ENCODE peak calls at places on chromosomes 2 and 18, in five cellular contexts. One of them, this sample, is unnamed.

GRCh38 chr2:40332096-40332826 is 119.6 kb downstream of the SLC8A1 start:
- DNase-seq in activated CD4-positive, alpha-beta T cell treated with anti-CD3 and anti-CD28 coated beads, Interleukin-2, amount 50 U/mL, for 48 hours: no peak
- DNase-seq in GM06990: no peak
- DNase-seq in cardiac muscle cell: no peak
- DNase-seq in fibroblast of lung: peak; percentile 85
- DNase-seq in this sample: peak; percentile 93

GRCh38 chr18:40412410-40412809 is 1542.6 kb upstream of the PIK3C3 start:
- DNase-seq in activated CD4-positive, alpha-beta T cell treated with anti-CD3 and anti-CD28 coated beads, Interleukin-2, amount 50 U/mL, for 48 hours: no peak
- DNase-seq in GM06990: no peak
- DNase-seq in cardiac muscle cell: no peak
- DNase-seq in fibroblast of lung: no peak
- DNase-seq in this sample: no peak

GRCh38 chr2:54551123-54551756 is 95.1 kb downstream of the SPTBN1 start:
- DNase-seq in activated CD4-positive, alpha-beta T cell treated with anti-CD3 and anti-CD28 coated beads, Interleukin-2, amount 50 U/mL, for 48 hours: no peak
- DNase-seq in GM06990: no peak
- DNase-seq in cardiac muscle cell: no peak
- DNase-seq in fibroblast of lung: no peak
- DNase-seq in this sample: no peak

GRCh38 chr2:163343316-163343715 is 392.5 kb downstream of the FIGN start:
- DNase-seq in activated CD4-positive, alpha-beta T cell treated with anti-CD3 and anti-CD28 coated beads, Interleukin-2, amount 50 U/mL, for 48 hours: no peak
- DNase-seq in GM06990: no peak
- DNase-seq in cardiac muscle cell: no peak
- DNase-seq in fibroblast of lung: no peak
- DNase-seq in this sample: no peak

GRCh38 chr2:23760746-23761145 is 166.2 kb downstream of the ATAD2B start:
- DNase-seq in activated CD4-positive, alpha-beta T cell treated with anti-CD3 and anti-CD28 coated beads, Interleukin-2, amount 50 U/mL, for 48 hours: no peak
- DNase-seq in GM06990: no peak
- DNase-seq in cardiac muscle cell: peak; percentile 23
- DNase-seq in fibroblast of lung: peak; percentile 90
- DNase-seq in this sample: peak; percentile 66

GRCh38 chr2:163856941-163857340 is 121.1 kb upstream of the FIGN start:
- DNase-seq in activated CD4-positive, alpha-beta T cell treated with anti-CD3 and anti-CD28 coated beads, Interleukin-2, amount 50 U/mL, for 48 hours: no peak
- DNase-seq in GM06990: no peak
- DNase-seq in cardiac muscle cell: peak; percentile 1
- DNase-seq in fibroblast of lung: peak; percentile 21
- DNase-seq in this sample: no peak

GRCh38 chr2:43343573-43344304 is 117.3 kb upstream of the ZFP36L2 start:
- DNase-seq in activated CD4-positive, alpha-beta T cell treated with anti-CD3 and anti-CD28 coated beads, Interleukin-2, amount 50 U/mL, for 48 hours: no peak
- DNase-seq in GM06990: no peak
- DNase-seq in cardiac muscle cell: peak; percentile 41
- DNase-seq in fibroblast of lung: peak; percentile 93
- DNase-seq in this sample: peak; percentile 74

GRCh38 chr18:8699126-8699525 is 6.2 kb upstream of the MTCL1 start:
- DNase-seq in activated CD4-positive, alpha-beta T cell treated with anti-CD3 and anti-CD28 coated beads, Interleukin-2, amount 50 U/mL, for 48 hours: no peak
- DNase-seq in GM06990: no peak
- DNase-seq in cardiac muscle cell: no peak
- DNase-seq in fibroblast of lung: no peak
- DNase-seq in this sample: peak; percentile 38

GRCh38 chr2:219206442-219207253 is at the start of gene ZFAND2B:
- DNase-seq in activated CD4-positive, alpha-beta T cell treated with anti-CD3 and anti-CD28 coated beads, Interleukin-2, amount 50 U/mL, for 48 hours: peak; percentile 93
- DNase-seq in GM06990: peak; percentile 96
- DNase-seq in cardiac muscle cell: peak; percentile 97
- DNase-seq in fibroblast of lung: peak; percentile 90
- DNase-seq in this sample: peak; percentile 89

GRCh38 chr2:131022731-131023130 is 70.5 kb downstream of the FAM168B start:
- DNase-seq in activated CD4-positive, alpha-beta T cell treated with anti-CD3 and anti-CD28 coated beads, Interleukin-2, amount 50 U/mL, for 48 hours: no peak
- DNase-seq in GM06990: no peak
- DNase-seq in cardiac muscle cell: no peak
- DNase-seq in fibroblast of lung: no peak
- DNase-seq in this sample: no peak

GRCh38 chr2:204015118-204015842 is 78.7 kb downstream of the ICOS start:
- DNase-seq in activated CD4-positive, alpha-beta T cell treated with anti-CD3 and anti-CD28 coated beads, Interleukin-2, amount 50 U/mL, for 48 hours: no peak
- DNase-seq in GM06990: no peak
- DNase-seq in cardiac muscle cell: peak; percentile 6
- DNase-seq in fibroblast of lung: no peak
- DNase-seq in this sample: no peak

GRCh38 chr2:219613671-219614070 is 13.8 kb upstream of the SLC4A3 start:
- DNase-seq in activated CD4-positive, alpha-beta T cell treated with anti-CD3 and anti-CD28 coated beads, Interleukin-2, amount 50 U/mL, for 48 hours: no peak
- DNase-seq in GM06990: no peak
- DNase-seq in cardiac muscle cell: no peak
- DNase-seq in fibroblast of lung: no peak
- DNase-seq in this sample: no peak

GRCh38 chr2:1060372-1060771 is 109.7 kb downstream of the SNTG2 start:
- DNase-seq in activated CD4-positive, alpha-beta T cell treated with anti-CD3 and anti-CD28 coated beads, Interleukin-2, amount 50 U/mL, for 48 hours: no peak
- DNase-seq in GM06990: no peak
- DNase-seq in cardiac muscle cell: no peak
- DNase-seq in fibroblast of lung: no peak
- DNase-seq in this sample: no peak

GRCh38 chr18:26911840-26912239 is 46.3 kb upstream of the AQP4 start:
- DNase-seq in activated CD4-positive, alpha-beta T cell treated with anti-CD3 and anti-CD28 coated beads, Interleukin-2, amount 50 U/mL, for 48 hours: no peak
- DNase-seq in GM06990: no peak
- DNase-seq in cardiac muscle cell: peak; percentile 15
- DNase-seq in fibroblast of lung: no peak
- DNase-seq in this sample: no peak

GRCh38 chr2:219664958-219665357 is 37.5 kb downstream of the SLC4A3 start:
- DNase-seq in activated CD4-positive, alpha-beta T cell treated with anti-CD3 and anti-CD28 coated beads, Interleukin-2, amount 50 U/mL, for 48 hours: no peak
- DNase-seq in GM06990: no peak
- DNase-seq in cardiac muscle cell: peak; percentile 88
- DNase-seq in fibroblast of lung: peak; percentile 33
- DNase-seq in this sample: no peak

GRCh38 chr2:85756195-85756594 is 2.4 kb downstream of the ATOH8 start:
- DNase-seq in activated CD4-positive, alpha-beta T cell treated with anti-CD3 and anti-CD28 coated beads, Interleukin-2, amount 50 U/mL, for 48 hours: no peak
- DNase-seq in GM06990: no peak
- DNase-seq in cardiac muscle cell: no peak
- DNase-seq in fibroblast of lung: no peak
- DNase-seq in this sample: no peak

GRCh38 chr2:218745559-218746469 is 35.2 kb downstream of the TTLL4 start:
- DNase-seq in activated CD4-positive, alpha-beta T cell treated with anti-CD3 and anti-CD28 coated beads, Interleukin-2, amount 50 U/mL, for 48 hours: no peak
- DNase-seq in GM06990: no peak
- DNase-seq in cardiac muscle cell: no peak
- DNase-seq in fibroblast of lung: peak; percentile 39
- DNase-seq in this sample: peak; percentile 41

GRCh38 chr2:1884933-1885580 is 140.7 kb upstream of the PXDN start:
- DNase-seq in activated CD4-positive, alpha-beta T cell treated with anti-CD3 and anti-CD28 coated beads, Interleukin-2, amount 50 U/mL, for 48 hours: no peak
- DNase-seq in GM06990: no peak
- DNase-seq in cardiac muscle cell: no peak
- DNase-seq in fibroblast of lung: peak; percentile 77
- DNase-seq in this sample: no peak

GRCh38 chr2:76019130-76019529 is 308.4 kb upstream of the GCFC2 start:
- DNase-seq in activated CD4-positive, alpha-beta T cell treated with anti-CD3 and anti-CD28 coated beads, Interleukin-2, amount 50 U/mL, for 48 hours: no peak
- DNase-seq in GM06990: no peak
- DNase-seq in cardiac muscle cell: peak; percentile 26
- DNase-seq in fibroblast of lung: no peak
- DNase-seq in this sample: no peak

GRCh38 chr2:54648256-54648655 is 75.2 kb upstream of the EML6 start:
- DNase-seq in activated CD4-positive, alpha-beta T cell treated with anti-CD3 and anti-CD28 coated beads, Interleukin-2, amount 50 U/mL, for 48 hours: no peak
- DNase-seq in GM06990: no peak
- DNase-seq in cardiac muscle cell: no peak
- DNase-seq in fibroblast of lung: no peak
- DNase-seq in this sample: no peak

GRCh38 chr2:172282944-172283343 is 144.4 kb upstream of the ITGA6 start:
- DNase-seq in activated CD4-positive, alpha-beta T cell treated with anti-CD3 and anti-CD28 coated beads, Interleukin-2, amount 50 U/mL, for 48 hours: no peak
- DNase-seq in GM06990: no peak
- DNase-seq in cardiac muscle cell: no peak
- DNase-seq in fibroblast of lung: peak; percentile 93
- DNase-seq in this sample: peak; percentile 65

GRCh38 chr2:192236136-192236535 is 41.4 kb upstream of the TMEFF2 start:
- DNase-seq in activated CD4-positive, alpha-beta T cell treated with anti-CD3 and anti-CD28 coated beads, Interleukin-2, amount 50 U/mL, for 48 hours: no peak
- DNase-seq in GM06990: no peak
- DNase-seq in cardiac muscle cell: no peak
- DNase-seq in fibroblast of lung: peak; percentile 66
- DNase-seq in this sample: peak; percentile 11

GRCh38 chr2:71746946-71747501 is 293.7 kb downstream of the DYSF start:
- DNase-seq in activated CD4-positive, alpha-beta T cell treated with anti-CD3 and anti-CD28 coated beads, Interleukin-2, amount 50 U/mL, for 48 hours: no peak
- DNase-seq in GM06990: no peak
- DNase-seq in cardiac muscle cell: no peak
- DNase-seq in fibroblast of lung: peak; percentile 61
- DNase-seq in this sample: peak; percentile 14

GRCh38 chr2:173991857-173992588 is 26.9 kb upstream of the SP3 start:
- DNase-seq in activated CD4-positive, alpha-beta T cell treated with anti-CD3 and anti-CD28 coated beads, Interleukin-2, amount 50 U/mL, for 48 hours: no peak
- DNase-seq in GM06990: no peak
- DNase-seq in cardiac muscle cell: no peak
- DNase-seq in fibroblast of lung: peak; percentile 69
- DNase-seq in this sample: peak; percentile 86

GRCh38 chr2:128644156-128644555 is 325.5 kb upstream of the HS6ST1 start:
- DNase-seq in activated CD4-positive, alpha-beta T cell treated with anti-CD3 and anti-CD28 coated beads, Interleukin-2, amount 50 U/mL, for 48 hours: no peak
- DNase-seq in GM06990: no peak
- DNase-seq in cardiac muscle cell: no peak
- DNase-seq in fibroblast of lung: no peak
- DNase-seq in this sample: no peak

GRCh38 chr2:241959751-241960269 is 90.3 kb downstream of the RTP5 start:
- DNase-seq in activated CD4-positive, alpha-beta T cell treated with anti-CD3 and anti-CD28 coated beads, Interleukin-2, amount 50 U/mL, for 48 hours: no peak
- DNase-seq in GM06990: no peak
- DNase-seq in cardiac muscle cell: no peak
- DNase-seq in fibroblast of lung: no peak
- DNase-seq in this sample: no peak

GRCh38 chr2:109663721-109664120 is 49.6 kb downstream of the SOWAHC start:
- DNase-seq in activated CD4-positive, alpha-beta T cell treated with anti-CD3 and anti-CD28 coated beads, Interleukin-2, amount 50 U/mL, for 48 hours: no peak
- DNase-seq in GM06990: no peak
- DNase-seq in cardiac muscle cell: peak; percentile 61
- DNase-seq in fibroblast of lung: peak; percentile 79
- DNase-seq in this sample: peak; percentile 73

GRCh38 chr2:189798312-189799029 is 14.2 kb downstream of the PMS1 start:
- DNase-seq in activated CD4-positive, alpha-beta T cell treated with anti-CD3 and anti-CD28 coated beads, Interleukin-2, amount 50 U/mL, for 48 hours: no peak
- DNase-seq in GM06990: no peak
- DNase-seq in cardiac muscle cell: no peak
- DNase-seq in fibroblast of lung: peak; percentile 83
- DNase-seq in this sample: peak; percentile 68

GRCh38 chr2:86788881-86789686 is 1.6 kb downstream of the CD8A start:
- DNase-seq in activated CD4-positive, alpha-beta T cell treated with anti-CD3 and anti-CD28 coated beads, Interleukin-2, amount 50 U/mL, for 48 hours: no peak
- DNase-seq in GM06990: no peak
- DNase-seq in cardiac muscle cell: no peak
- DNase-seq in fibroblast of lung: no peak
- DNase-seq in this sample: no peak

GRCh38 chr2:46909771-46910419 is 5.7 kb downstream of the MCFD2 start:
- DNase-seq in activated CD4-positive, alpha-beta T cell treated with anti-CD3 and anti-CD28 coated beads, Interleukin-2, amount 50 U/mL, for 48 hours: peak; percentile 39
- DNase-seq in GM06990: peak; percentile 68
- DNase-seq in cardiac muscle cell: no peak
- DNase-seq in fibroblast of lung: peak; percentile 61
- DNase-seq in this sample: peak; percentile 57

GRCh38 chr2:2919574-2920365 is 457.8 kb downstream of the EIPR1 start:
- DNase-seq in activated CD4-positive, alpha-beta T cell treated with anti-CD3 and anti-CD28 coated beads, Interleukin-2, amount 50 U/mL, for 48 hours: no peak
- DNase-seq in GM06990: no peak
- DNase-seq in cardiac muscle cell: no peak
- DNase-seq in fibroblast of lung: no peak
- DNase-seq in this sample: no peak

GRCh38 chr2:240374085-240374907 is 61.2 kb upstream of the GPC1 start:
- DNase-seq in activated CD4-positive, alpha-beta T cell treated with anti-CD3 and anti-CD28 coated beads, Interleukin-2, amount 50 U/mL, for 48 hours: no peak
- DNase-seq in GM06990: no peak
- DNase-seq in cardiac muscle cell: peak; percentile 12
- DNase-seq in fibroblast of lung: peak; percentile 86
- DNase-seq in this sample: peak; percentile 92

GRCh38 chr2:139949242-139949972 is 1169.2 kb upstream of the NXPH2 start:
- DNase-seq in activated CD4-positive, alpha-beta T cell treated with anti-CD3 and anti-CD28 coated beads, Interleukin-2, amount 50 U/mL, for 48 hours: no peak
- DNase-seq in GM06990: no peak
- DNase-seq in cardiac muscle cell: no peak
- DNase-seq in fibroblast of lung: no peak
- DNase-seq in this sample: no peak

GRCh38 chr2:71226391-71226964 is 425 bp downstream of the PAIP2B start:
- DNase-seq in activated CD4-positive, alpha-beta T cell treated with anti-CD3 and anti-CD28 coated beads, Interleukin-2, amount 50 U/mL, for 48 hours: peak; percentile 29
- DNase-seq in GM06990: peak; percentile 24
- DNase-seq in cardiac muscle cell: peak; percentile 83
- DNase-seq in fibroblast of lung: no peak
- DNase-seq in this sample: no peak

GRCh38 chr2:19207452-19207851 is 151.0 kb downstream of the OSR1 start:
- DNase-seq in activated CD4-positive, alpha-beta T cell treated with anti-CD3 and anti-CD28 coated beads, Interleukin-2, amount 50 U/mL, for 48 hours: no peak
- DNase-seq in GM06990: no peak
- DNase-seq in cardiac muscle cell: no peak
- DNase-seq in fibroblast of lung: no peak
- DNase-seq in this sample: no peak

GRCh38 chr2:42927334-42928160 is 135.2 kb upstream of the HAAO start:
- DNase-seq in activated CD4-positive, alpha-beta T cell treated with anti-CD3 and anti-CD28 coated beads, Interleukin-2, amount 50 U/mL, for 48 hours: no peak
- DNase-seq in GM06990: no peak
- DNase-seq in cardiac muscle cell: no peak
- DNase-seq in fibroblast of lung: no peak
- DNase-seq in this sample: no peak

GRCh38 chr2:138600732-138601437 is 99.3 kb downstream of the SPOPL start:
- DNase-seq in activated CD4-positive, alpha-beta T cell treated with anti-CD3 and anti-CD28 coated beads, Interleukin-2, amount 50 U/mL, for 48 hours: no peak
- DNase-seq in GM06990: no peak
- DNase-seq in cardiac muscle cell: no peak
- DNase-seq in fibroblast of lung: no peak
- DNase-seq in this sample: no peak